ENCODE peak calls at places on chromosomes 7 and 10, in five cellular contexts. W, I, Z, M and O are unnamed samples.

GRCh38 chr7:130481898-130482297 is 10.0 kb upstream of the MEST start:
- DNase-seq in W (no peak), I (no peak), M (peak), Z (no peak), O (peak)

GRCh38 chr7:101108330-101108857 is 18.5 kb upstream of the SERPINE1 start:
- DNase-seq in I (peak), M (no peak), W (no peak), Z (peak), O (peak)

GRCh38 chr7:33981686-33982424 is 76.5 kb downstream of the BMPER start:
- DNase-seq in Z (no peak), W (no peak), M (no peak), I (no peak), O (peak)

GRCh38 chr10:132457328-132458070 is 60.5 kb downstream of the PWWP2B start:
- DNase-seq in I (no peak), M (no peak), Z (peak), W (no peak), O (no peak)

GRCh38 chr10:12513003-12513365 is 163.6 kb downstream of the CAMK1D start:
- DNase-seq in W (no peak), Z (no peak), I (no peak), M (no peak), O (no peak)

GRCh38 chr10:77737608-77738007 is 100.0 kb upstream of the KCNMA1 start:
- DNase-seq in I (peak), Z (no peak), W (no peak), M (no peak), O (peak)

GRCh38 chr7:99029481-99030144 is 114.3 kb downstream of the SMURF1 start:
- DNase-seq in W (no peak), Z (peak), M (peak), I (no peak), O (peak)

GRCh38 chr7:40608321-40609075 is 473.7 kb downstream of the SUGCT start:
- DNase-seq in W (no peak), I (peak), M (no peak), Z (no peak), O (no peak)

GRCh38 chr10:48782321-48782720 is 97.6 kb downstream of the WDFY4 start:
- DNase-seq in M (no peak), W (no peak), Z (no peak), I (no peak), O (no peak)

GRCh38 chr7:47474937-47475879 is 106.7 kb downstream of the TNS3 start:
- DNase-seq in Z (peak), W (no peak), I (peak), M (peak), O (peak)

GRCh38 chr7:155729847-155730246 is 82.4 kb downstream of the SHH start:
- DNase-seq in Z (no peak), M (no peak), I (peak), W (no peak), O (peak)

GRCh38 chr7:26278769-26279168 is 12.9 kb upstream of the SNX10 start:
- DNase-seq in Z (no peak), I (peak), W (no peak), M (no peak), O (no peak)

GRCh38 chr10:103254538-103255325 is 9.0 kb downstream of the RPEL1 start:
- DNase-seq in W (no peak), I (peak), M (no peak), Z (no peak), O (no peak)

GRCh38 chr7:131008840-131009651 is 275.0 kb upstream of the KLF14 start:
- DNase-seq in M (no peak), Z (no peak), W (no peak), I (no peak), O (no peak)

GRCh38 chr10:7525314-7526016 is 114.6 kb upstream of the SFMBT2 start:
- DNase-seq in W (no peak), I (peak), Z (no peak), M (peak), O (peak)

GRCh38 chr10:117501460-117502035 is 41.0 kb upstream of the EMX2 start:
- DNase-seq in W (no peak), I (no peak), M (no peak), Z (peak), O (no peak)

GRCh38 chr7:157807510-157807909 is 470.7 kb downstream of the DNAJB6 start:
- DNase-seq in I (no peak), M (no peak), Z (no peak), W (no peak), O (no peak)

GRCh38 chr7:128713794-128714193 is 25.4 kb upstream of the CALU start:
- DNase-seq in M (no peak), W (no peak), I (peak), Z (no peak), O (no peak)

GRCh38 chr10:10798021-10798420 is 219.7 kb upstream of the CELF2 start:
- DNase-seq in M (no peak), Z (no peak), W (no peak), I (no peak), O (peak)

GRCh38 chr10:11180228-11180627 is 162.6 kb downstream of the CELF2 start:
- DNase-seq in I (no peak), W (no peak), M (peak), Z (no peak), O (no peak)

GRCh38 chr10:102352066-102352715 is 43.3 kb upstream of the NFKB2 start:
- DNase-seq in Z (no peak), M (peak), W (no peak), I (peak), O (peak)

DNA sequence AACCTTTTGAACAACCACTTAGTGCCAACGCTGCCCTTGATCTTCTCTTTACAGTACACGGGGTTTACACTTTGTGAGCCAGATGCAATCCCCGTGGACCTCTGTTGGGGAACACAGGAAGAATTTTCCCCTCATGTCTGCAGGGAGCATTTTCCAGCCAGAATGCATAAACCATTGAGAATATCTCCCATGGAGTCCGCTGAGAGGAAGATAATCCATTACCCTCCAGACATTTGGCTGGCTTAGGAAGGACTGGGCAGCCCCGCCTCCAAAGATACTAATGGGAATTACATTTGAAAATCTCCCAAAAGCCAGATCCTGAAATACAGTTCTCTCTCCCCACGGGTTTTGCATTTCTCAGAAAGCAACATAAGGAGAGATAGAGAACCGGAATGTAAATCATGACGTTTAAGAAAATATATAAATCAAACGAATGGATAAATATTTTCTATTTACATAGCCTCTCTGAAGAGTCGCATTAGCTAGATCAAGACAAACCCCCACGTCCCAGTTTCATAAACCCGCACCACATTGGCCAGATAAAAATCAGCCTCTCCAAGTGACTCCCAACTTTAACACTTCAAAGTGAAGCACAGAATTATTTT is 53.5 kb downstream of the TRIL start:
- DNase-seq in W (no peak), Z (no peak), I (no peak), M (no peak), O (peak)
- H3K4me3 ChIP-seq in W (no peak), Z (no peak), I (peak), M (peak), O (peak)

DNA sequence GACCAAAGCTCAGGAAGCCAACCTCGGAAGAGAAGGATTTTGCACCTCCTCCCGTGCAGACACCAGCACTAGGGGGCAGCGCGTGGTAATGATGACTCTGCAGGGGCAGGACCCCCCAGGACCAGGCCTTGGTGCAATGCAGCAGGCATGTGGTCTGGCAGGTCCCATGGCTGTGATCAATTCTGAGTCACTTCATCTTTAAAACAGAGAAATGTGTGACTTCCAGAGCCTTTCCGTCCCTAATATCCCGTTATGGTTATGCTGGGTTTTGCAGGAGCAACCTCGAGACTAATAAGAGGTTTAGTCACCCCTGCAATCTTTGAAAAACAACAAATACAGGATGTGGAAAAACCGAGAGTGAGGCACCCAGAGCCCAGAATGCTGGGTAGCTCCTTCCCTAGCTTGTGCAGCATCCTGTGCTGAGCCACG is 30.2 kb upstream of the GJD4 start:
- DNase-seq in W (no peak), I (no peak), Z (no peak), M (no peak), O (peak)
- TF ChIP-seq CTCF in W (no peak), I (no peak), Z (no peak), M (no peak), O (peak)

DNA sequence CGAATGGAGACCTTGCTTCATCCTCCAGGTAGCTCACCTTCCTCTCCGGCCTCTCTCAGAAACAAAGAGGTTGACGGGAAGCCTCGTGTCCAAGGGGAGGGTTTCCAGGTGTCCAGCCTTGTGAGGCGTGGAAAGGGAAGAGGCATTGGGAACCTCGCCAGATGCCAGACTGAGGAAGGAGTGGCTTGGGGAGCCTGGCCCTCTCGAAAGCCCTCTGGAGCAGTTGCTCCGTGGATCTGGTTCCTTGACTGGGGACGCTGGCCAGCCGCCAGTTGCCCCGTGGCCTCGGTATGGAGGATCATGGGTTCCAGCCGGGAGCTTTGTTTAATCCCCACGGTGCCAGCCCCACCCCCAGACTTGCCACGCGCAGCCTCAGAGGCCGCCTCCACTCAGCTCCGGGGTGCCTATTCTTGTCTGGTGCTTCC is 30.3 kb upstream of the SUN1 start:
- DNase-seq in W (peak), M (peak), I (no peak), Z (peak), O (no peak)
- H3K4me3 ChIP-seq in W (peak), M (peak), I (no peak), Z (peak), O (no peak)

GRCh38 chr10:26475448-26475847 is 37.3 kb downstream of the APBB1IP start:
- DNase-seq in M (no peak), Z (no peak), I (no peak), W (no peak), O (no peak)
- TF ChIP-seq CTCF in M (no peak), Z (no peak), I (no peak), W (no peak), O (no peak)

GRCh38 chr10:31059323-31059722 is 27.7 kb upstream of the ZNF438 start:
- DNase-seq in M (no peak), I (no peak), Z (no peak), W (no peak), O (no peak)

GRCh38 chr10:31064334-31064733 is 32.7 kb upstream of the ZNF438 start:
- DNase-seq in Z (no peak), I (peak), M (no peak), W (no peak), O (peak)

GRCh38 chr10:31061941-31062340 is 30.3 kb upstream of the ZNF438 start:
- DNase-seq in W (no peak), Z (no peak), I (no peak), M (no peak), O (peak)

GRCh38 chr10:31062856-31063255 is 31.2 kb upstream of the ZNF438 start:
- DNase-seq in I (no peak), M (no peak), W (no peak), Z (no peak), O (peak)

GRCh38 chr10:31063839-31064238 is 32.2 kb upstream of the ZNF438 start:
- DNase-seq in M (no peak), W (no peak), I (no peak), Z (no peak), O (no peak)
- H3K4me3 ChIP-seq in M (no peak), W (no peak), I (no peak), Z (no peak), O (no peak)

GRCh38 chr10:131111007-131111406 is 200.5 kb downstream of the TCERG1L start:
- DNase-seq in I (no peak), Z (no peak), M (no peak), W (no peak), O (no peak)
- TF ChIP-seq CTCF in I (no peak), Z (no peak), M (no peak), W (no peak), O (no peak)

GRCh38 chr7:94618134-94618533 is 37.8 kb downstream of the SGCE start:
- DNase-seq in M (no peak), I (no peak), W (no peak), Z (no peak), O (no peak)

GRCh38 chr7:94615641-94616040 is 40.3 kb downstream of the SGCE start:
- DNase-seq in Z (no peak), M (no peak), I (no peak), W (no peak), O (no peak)

GRCh38 chr7:94623820-94624219 is 32.1 kb downstream of the SGCE start:
- DNase-seq in Z (no peak), W (no peak), I (no peak), M (no peak), O (no peak)

GRCh38 chr7:94621120-94621519 is 34.8 kb downstream of the SGCE start:
- DNase-seq in W (no peak), M (no peak), Z (no peak), I (no peak), O (no peak)

GRCh38 chr7:94620703-94621118 is 35.2 kb downstream of the SGCE start:
- DNase-seq in W (peak), Z (peak), M (peak), I (peak), O (peak)
- H3K4me3 ChIP-seq in W (no peak), Z (no peak), M (no peak), I (no peak), O (no peak)